ENCODE peak calls at places on chromosomes 3 and 15, in four cellular contexts. Q is Panc1, V is A673, X is RWPE1. E is an unnamed sample.

GRCh38 chr15:31758126-31758525 is 272.2 kb upstream of the CHRNA7 start:
- DNase-seq in Q (no peak), V (peak), X (peak), E (no peak)

GRCh38 chr3:184241141-184241446 is 7.7 kb downstream of the ALG3 start:
- DNase-seq in Q (no peak), V (no peak), X (no peak), E (no peak)

GRCh38 chr3:30970183-30970582 is 75.7 kb upstream of the GADL1 start:
- DNase-seq in Q (no peak), V (peak), X (peak), E (no peak)

GRCh38 chr3:152283492-152284381 is 15.0 kb downstream of the MBNL1 start:
- DNase-seq in Q (no peak), V (no peak), X (no peak), E (no peak)

GRCh38 chr3:12793701-12794100 is 2.8 kb upstream of the CAND2 start:
- DNase-seq in Q (no peak), V (no peak), X (no peak), E (no peak)

GRCh38 chr3:126121632-126122031 is 37.7 kb upstream of the SLC41A3 start:
- DNase-seq in Q (no peak), V (no peak), X (no peak), E (no peak)

GRCh38 chr3:61560452-61561373 is 658 bp upstream of the PTPRG start:
- DNase-seq in Q (no peak), V (peak), X (peak), E (peak)

GRCh38 chr3:50542177-50543034 is 25.1 kb downstream of the C3orf18 start:
- DNase-seq in Q (peak), V (peak), X (peak), E (peak)

GRCh38 chr15:66483131-66483566 is 14.4 kb downstream of the SNAPC5 start:
- DNase-seq in Q (no peak), V (no peak), X (no peak), E (no peak)

GRCh38 chr3:108183178-108183577 is 39.0 kb downstream of the IFT57 start:
- DNase-seq in Q (no peak), V (no peak), X (no peak), E (no peak)

GRCh38 chr3:129195731-129196256 is 12.1 kb upstream of the CNBP start:
- DNase-seq in Q (peak), V (peak), X (peak), E (peak)

GRCh38 chr3:142779591-142779990 is 55.8 kb downstream of the TRPC1 start:
- DNase-seq in Q (no peak), V (peak), X (no peak), E (no peak)

E was measured in trophoblast cell.